ENCODE peak calls at places on chromosomes 2 and 18, in eight cellular contexts. One of them, this sample, is unnamed.

GRCh38 chr2:62817995-62818713 is 112.6 kb downstream of the EHBP1 start:
- DNase-seq in small intestine: no peak
- DNase-seq in testis: no peak
- DNase-seq in cardiac muscle cell: no peak
- DNase-seq in stimulated activated CD4-positive, alpha-beta T cell treated with anti-CD3 and anti-CD28 coated beads, TNF-alpha, amount 100 ng/mL, for 4 hours: no peak
- DNase-seq in activated CD4-positive, alpha-beta T cell treated with anti-CD3 and anti-CD28 coated beads, Interleukin-2, amount 10 ng/mL, durations not matched to agents 7 days and 5 days: no peak
- DNase-seq in WERI-Rb-1: no peak
- DNase-seq in astrocyte of the cerebellum: no peak
- DNase-seq in this sample: peak; percentile 18

GRCh38 chr18:22983175-22983574 is 50.0 kb downstream of the RBBP8 start:
- DNase-seq in cardiac muscle cell: peak; percentile 74
- DNase-seq in stimulated activated CD4-positive, alpha-beta T cell treated with anti-CD3 and anti-CD28 coated beads, TNF-alpha, amount 100 ng/mL, for 4 hours: no peak
- DNase-seq in activated CD4-positive, alpha-beta T cell treated with anti-CD3 and anti-CD28 coated beads, Interleukin-2, amount 10 ng/mL, durations not matched to agents 7 days and 5 days: no peak
- DNase-seq in WERI-Rb-1: no peak
- DNase-seq in astrocyte of the cerebellum: peak; percentile 47
- DNase-seq in testis: no peak
- DNase-seq in small intestine: peak; percentile 53
- DNase-seq in this sample: peak; percentile 53

GRCh38 chr2:117771969-117772630 is 42.4 kb upstream of the DDX18 start:
- DNase-seq in activated CD4-positive, alpha-beta T cell treated with anti-CD3 and anti-CD28 coated beads, Interleukin-2, amount 10 ng/mL, durations not matched to agents 7 days and 5 days: no peak
- DNase-seq in stimulated activated CD4-positive, alpha-beta T cell treated with anti-CD3 and anti-CD28 coated beads, TNF-alpha, amount 100 ng/mL, for 4 hours: no peak
- DNase-seq in testis: no peak
- DNase-seq in astrocyte of the cerebellum: peak; percentile 16
- DNase-seq in small intestine: peak; percentile 16
- DNase-seq in WERI-Rb-1: peak; percentile 11
- DNase-seq in cardiac muscle cell: peak; percentile 29
- DNase-seq in this sample: peak; percentile 56

GRCh38 chr2:45892757-45893156 is 241.3 kb downstream of the PRKCE start:
- DNase-seq in activated CD4-positive, alpha-beta T cell treated with anti-CD3 and anti-CD28 coated beads, Interleukin-2, amount 10 ng/mL, durations not matched to agents 7 days and 5 days: no peak
- DNase-seq in cardiac muscle cell: peak; percentile 70
- DNase-seq in WERI-Rb-1: no peak
- DNase-seq in stimulated activated CD4-positive, alpha-beta T cell treated with anti-CD3 and anti-CD28 coated beads, TNF-alpha, amount 100 ng/mL, for 4 hours: no peak
- DNase-seq in testis: no peak
- DNase-seq in astrocyte of the cerebellum: peak; percentile 75
- DNase-seq in small intestine: no peak
- DNase-seq in this sample: peak; percentile 30

GRCh38 chr2:134253117-134253704 is 661 bp upstream of the MGAT5 start:
- DNase-seq in testis: no peak
- DNase-seq in small intestine: no peak
- DNase-seq in astrocyte of the cerebellum: no peak
- DNase-seq in activated CD4-positive, alpha-beta T cell treated with anti-CD3 and anti-CD28 coated beads, Interleukin-2, amount 10 ng/mL, durations not matched to agents 7 days and 5 days: no peak
- DNase-seq in WERI-Rb-1: no peak
- DNase-seq in stimulated activated CD4-positive, alpha-beta T cell treated with anti-CD3 and anti-CD28 coated beads, TNF-alpha, amount 100 ng/mL, for 4 hours: no peak
- DNase-seq in cardiac muscle cell: no peak
- DNase-seq in this sample: no peak

GRCh38 chr2:37471994-37472393 is 127.6 kb downstream of the QPCT start:
- DNase-seq in activated CD4-positive, alpha-beta T cell treated with anti-CD3 and anti-CD28 coated beads, Interleukin-2, amount 10 ng/mL, durations not matched to agents 7 days and 5 days: no peak
- DNase-seq in astrocyte of the cerebellum: no peak
- DNase-seq in small intestine: no peak
- DNase-seq in WERI-Rb-1: no peak
- DNase-seq in stimulated activated CD4-positive, alpha-beta T cell treated with anti-CD3 and anti-CD28 coated beads, TNF-alpha, amount 100 ng/mL, for 4 hours: no peak
- DNase-seq in testis: no peak
- DNase-seq in cardiac muscle cell: peak; percentile 60
- DNase-seq in this sample: peak; percentile 85

GRCh38 chr2:114222331-114222730 is 220.1 kb upstream of the DPP10 start:
- DNase-seq in WERI-Rb-1: peak; percentile 36
- DNase-seq in cardiac muscle cell: no peak
- DNase-seq in activated CD4-positive, alpha-beta T cell treated with anti-CD3 and anti-CD28 coated beads, Interleukin-2, amount 10 ng/mL, durations not matched to agents 7 days and 5 days: no peak
- DNase-seq in astrocyte of the cerebellum: no peak
- DNase-seq in testis: no peak
- DNase-seq in small intestine: no peak
- DNase-seq in stimulated activated CD4-positive, alpha-beta T cell treated with anti-CD3 and anti-CD28 coated beads, TNF-alpha, amount 100 ng/mL, for 4 hours: no peak
- DNase-seq in this sample: no peak

GRCh38 chr2:84723831-84724230 is 157.1 kb downstream of the TRABD2A start:
- DNase-seq in small intestine: no peak
- DNase-seq in WERI-Rb-1: no peak
- DNase-seq in testis: no peak
- DNase-seq in cardiac muscle cell: no peak
- DNase-seq in stimulated activated CD4-positive, alpha-beta T cell treated with anti-CD3 and anti-CD28 coated beads, TNF-alpha, amount 100 ng/mL, for 4 hours: no peak
- DNase-seq in astrocyte of the cerebellum: no peak
- DNase-seq in activated CD4-positive, alpha-beta T cell treated with anti-CD3 and anti-CD28 coated beads, Interleukin-2, amount 10 ng/mL, durations not matched to agents 7 days and 5 days: no peak
- DNase-seq in this sample: no peak

GRCh38 chr2:136162438-136162837 is 44.5 kb upstream of the CXCR4 start:
- DNase-seq in cardiac muscle cell: no peak
- DNase-seq in WERI-Rb-1: no peak
- DNase-seq in astrocyte of the cerebellum: no peak
- DNase-seq in testis: no peak
- DNase-seq in stimulated activated CD4-positive, alpha-beta T cell treated with anti-CD3 and anti-CD28 coated beads, TNF-alpha, amount 100 ng/mL, for 4 hours: no peak
- DNase-seq in small intestine: no peak
- DNase-seq in activated CD4-positive, alpha-beta T cell treated with anti-CD3 and anti-CD28 coated beads, Interleukin-2, amount 10 ng/mL, durations not matched to agents 7 days and 5 days: no peak
- DNase-seq in this sample: no peak

GRCh38 chr2:120559401-120559800 is 176.3 kb upstream of the GLI2 start:
- DNase-seq in cardiac muscle cell: peak; percentile 93
- DNase-seq in activated CD4-positive, alpha-beta T cell treated with anti-CD3 and anti-CD28 coated beads, Interleukin-2, amount 10 ng/mL, durations not matched to agents 7 days and 5 days: no peak
- DNase-seq in small intestine: no peak
- DNase-seq in astrocyte of the cerebellum: peak; percentile 97
- DNase-seq in WERI-Rb-1: no peak
- DNase-seq in testis: no peak
- DNase-seq in stimulated activated CD4-positive, alpha-beta T cell treated with anti-CD3 and anti-CD28 coated beads, TNF-alpha, amount 100 ng/mL, for 4 hours: no peak
- DNase-seq in this sample: peak; percentile 99

GRCh38 chr18:2878656-2879330 is 32.0 kb downstream of the EMILIN2 start:
- DNase-seq in cardiac muscle cell: no peak
- DNase-seq in testis: no peak
- DNase-seq in stimulated activated CD4-positive, alpha-beta T cell treated with anti-CD3 and anti-CD28 coated beads, TNF-alpha, amount 100 ng/mL, for 4 hours: no peak
- DNase-seq in WERI-Rb-1: no peak
- DNase-seq in small intestine: no peak
- DNase-seq in astrocyte of the cerebellum: no peak
- DNase-seq in activated CD4-positive, alpha-beta T cell treated with anti-CD3 and anti-CD28 coated beads, Interleukin-2, amount 10 ng/mL, durations not matched to agents 7 days and 5 days: no peak
- DNase-seq in this sample: no peak

GRCh38 chr2:23545391-23545790 is 160.4 kb downstream of the KLHL29 start:
- DNase-seq in testis: no peak
- DNase-seq in astrocyte of the cerebellum: no peak
- DNase-seq in stimulated activated CD4-positive, alpha-beta T cell treated with anti-CD3 and anti-CD28 coated beads, TNF-alpha, amount 100 ng/mL, for 4 hours: no peak
- DNase-seq in cardiac muscle cell: peak; percentile 69
- DNase-seq in activated CD4-positive, alpha-beta T cell treated with anti-CD3 and anti-CD28 coated beads, Interleukin-2, amount 10 ng/mL, durations not matched to agents 7 days and 5 days: no peak
- DNase-seq in WERI-Rb-1: peak; percentile 56
- DNase-seq in small intestine: no peak
- DNase-seq in this sample: no peak

GRCh38 chr2:227888289-227888688 is 16.9 kb downstream of the DAW1 start:
- DNase-seq in small intestine: peak; percentile 66
- DNase-seq in testis: peak; percentile 26
- DNase-seq in cardiac muscle cell: no peak
- DNase-seq in stimulated activated CD4-positive, alpha-beta T cell treated with anti-CD3 and anti-CD28 coated beads, TNF-alpha, amount 100 ng/mL, for 4 hours: no peak
- DNase-seq in WERI-Rb-1: peak; percentile 12
- DNase-seq in activated CD4-positive, alpha-beta T cell treated with anti-CD3 and anti-CD28 coated beads, Interleukin-2, amount 10 ng/mL, durations not matched to agents 7 days and 5 days: no peak
- DNase-seq in astrocyte of the cerebellum: no peak
- DNase-seq in this sample: no peak

GRCh38 chr2:66080136-66080535 is 354.8 kb upstream of the MEIS1 start:
- DNase-seq in stimulated activated CD4-positive, alpha-beta T cell treated with anti-CD3 and anti-CD28 coated beads, TNF-alpha, amount 100 ng/mL, for 4 hours: no peak
- DNase-seq in testis: no peak
- DNase-seq in cardiac muscle cell: no peak
- DNase-seq in astrocyte of the cerebellum: no peak
- DNase-seq in WERI-Rb-1: no peak
- DNase-seq in activated CD4-positive, alpha-beta T cell treated with anti-CD3 and anti-CD28 coated beads, Interleukin-2, amount 10 ng/mL, durations not matched to agents 7 days and 5 days: no peak
- DNase-seq in small intestine: no peak
- DNase-seq in this sample: no peak